ENCODE peak calls at places on chromosomes 11 and 22, in five cellular contexts. F is sigmoid colon, J is HCT116, X is NB4, L is A549. P is an unnamed sample.

GRCh38 chr11:26987726-26988125 is 6.2 kb upstream of the FIBIN start:
- DNase-seq in F (no peak), J (no peak), X (no peak), L (no peak), P (no peak)

GRCh38 chr11:124762077-124762623 is at the start of gene ESAM:
- DNase-seq in F (no peak), J (no peak), X (no peak), L (peak; percentile 17), P (no peak)

GRCh38 chr11:92556435-92556834 is 331.8 kb downstream of the FAT3 start:
- DNase-seq in F (no peak), J (no peak), X (peak; percentile 24), L (peak; percentile 7), P (no peak)

GRCh38 chr22:35459423-35459894 is 59.5 kb downstream of the MCM5 start:
- DNase-seq in F (no peak), J (no peak), X (no peak), L (no peak), P (no peak)

GRCh38 chr11:43578346-43579170 is 102.0 kb upstream of the HSD17B12 start:
- DNase-seq in F (no peak), J (no peak), X (peak; percentile 23), L (peak; percentile 37), P (peak; percentile 67)

GRCh38 chr22:19648419-19648929 is 65.8 kb upstream of the SEPTIN5 start:
- DNase-seq in F (no peak), J (peak; percentile 13), X (peak; percentile 37), L (no peak), P (no peak)

GRCh38 chr11:2483426-2483825 is 38.6 kb downstream of the KCNQ1 start:
- DNase-seq in F (no peak), J (no peak), X (no peak), L (no peak), P (no peak)

GRCh38 chr11:27875480-27876208 is 175.4 kb upstream of the BDNF start:
- DNase-seq in F (no peak), J (no peak), X (no peak), L (no peak), P (no peak)

GRCh38 chr22:27756212-27756660 is 45.3 kb downstream of the MN1 start:
- DNase-seq in F (no peak), J (no peak), X (no peak), L (no peak), P (no peak)

GRCh38 chr11:107785401-107785800 is 73.2 kb downstream of the SLC35F2 start:
- DNase-seq in F (no peak), J (no peak), X (no peak), L (no peak), P (no peak)

GRCh38 chr11:2612884-2613571 is 86.8 kb downstream of the KCNQ1OT1 start:
- DNase-seq in F (no peak), J (no peak), X (no peak), L (peak; percentile 78), P (no peak)

GRCh38 chr11:12862761-12863469 is 146.2 kb upstream of the RASSF10 start:
- DNase-seq in F (peak; percentile 82), J (no peak), X (no peak), L (peak; percentile 26), P (peak; percentile 29)

GRCh38 chr22:37314315-37315046 is 32.2 kb downstream of the CYTH4 start:
- DNase-seq in F (no peak), J (no peak), X (peak; percentile 79), L (no peak), P (no peak)

GRCh38 chr22:37316405-37316804 is 34.1 kb downstream of the CYTH4 start:
- DNase-seq in F (no peak), J (no peak), X (no peak), L (no peak), P (no peak)

GRCh38 chr22:37317698-37318210 is 35.4 kb downstream of the CYTH4 start:
- DNase-seq in F (no peak), J (no peak), X (no peak), L (no peak), P (no peak)

GRCh38 chr22:37318255-37319109 is 36.2 kb downstream of the CYTH4 start:
- DNase-seq in F (no peak), J (no peak), X (no peak), L (no peak), P (no peak)

DNA sequence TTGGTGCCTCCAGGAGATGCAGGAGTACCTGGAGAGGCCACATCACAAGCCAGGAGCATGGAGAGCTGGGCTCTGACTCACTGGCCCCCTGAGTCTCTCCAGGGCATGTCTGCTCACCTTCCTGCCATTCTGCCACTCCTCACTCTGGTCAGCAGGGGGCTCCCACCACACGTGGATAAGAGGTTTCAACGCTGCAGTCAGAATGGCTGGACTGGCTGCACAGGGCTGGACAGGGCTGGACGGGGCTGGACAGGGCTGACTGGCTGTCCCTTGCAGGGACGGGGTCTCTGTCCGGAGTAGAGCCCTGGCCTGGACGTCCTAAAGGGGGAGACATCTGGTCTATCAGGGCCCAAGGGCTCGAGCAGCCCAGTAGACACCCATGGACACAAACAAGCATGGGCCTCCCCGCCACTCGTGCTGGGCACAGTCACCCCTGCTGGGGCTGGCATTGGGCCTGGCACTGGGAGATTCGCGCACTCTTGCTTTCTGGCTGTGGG is 34.6 kb downstream of the CYTH4 start:
- DNase-seq in F (peak; percentile 86), J (peak; percentile 90), X (peak; percentile 82), L (peak; percentile 87), P (peak; percentile 82)
- TF ChIP-seq POLR2A in F (no peak), J (no peak), X (no peak), L (no peak), P (no peak)

GRCh38 chr22:23970816-23971482 is 3.3 kb downstream of the DDT start:
- DNase-seq in F (peak; percentile 38), J (no peak), X (peak; percentile 10), L (no peak), P (no peak)
- TF ChIP-seq POLR2A in F (no peak), J (no peak), X (no peak), L (no peak), P (no peak)

GRCh38 chr11:114060402-114061052 is 1.0 kb downstream of the ZBTB16 start:
- DNase-seq in F (peak; percentile 75), J (no peak), X (peak; percentile 71), L (no peak), P (no peak)

GRCh38 chr11:114059984-114060401 is 482 bp downstream of the ZBTB16 start:
- DNase-seq in F (peak; percentile 77), J (no peak), X (peak; percentile 85), L (peak; percentile 29), P (no peak)

GRCh38 chr11:114058026-114058706 is 1.3 kb upstream of the ZBTB16 start:
- DNase-seq in F (peak; percentile 84), J (no peak), X (no peak), L (no peak), P (no peak)

GRCh38 chr11:114058871-114059277 is 637 bp upstream of the ZBTB16 start:
- DNase-seq in F (peak; percentile 82), J (no peak), X (peak; percentile 45), L (no peak), P (no peak)

GRCh38 chr11:114059278-114059983 is at the start of gene ZBTB16:
- DNase-seq in F (peak; percentile 98), J (no peak), X (peak; percentile 94), L (no peak), P (no peak)
- TF ChIP-seq POLR2A in F (peak; percentile 91), J (no peak), X (peak; percentile 56), L (no peak), P (no peak)

GRCh38 chr11:85665756-85666155 is 827 bp upstream of the CREBZF start:
- DNase-seq in F (no peak), J (no peak), X (peak; percentile 39), L (no peak), P (no peak)

GRCh38 chr11:85663080-85663729 is 1.7 kb downstream of the CREBZF start:
- DNase-seq in F (no peak), J (no peak), X (peak; percentile 43), L (no peak), P (no peak)

GRCh38 chr11:85664561-85665481 is at the start of gene CREBZF:
- DNase-seq in F (peak; percentile 97), J (peak; percentile 87), X (peak; percentile 98), L (peak; percentile 97), P (peak; percentile 86)

GRCh38 chr11:85661972-85662664 is 2.8 kb downstream of the CREBZF start:
- DNase-seq in F (no peak), J (no peak), X (peak; percentile 29), L (no peak), P (no peak)

GRCh38 chr11:85663781-85664560 is 958 bp downstream of the CREBZF start:
- DNase-seq in F (peak; percentile 87), J (peak; percentile 48), X (peak; percentile 92), L (peak; percentile 76), P (peak; percentile 26)
- TF ChIP-seq POLR2A in F (no peak), J (no peak), X (peak; percentile 36), L (no peak), P (peak; percentile 9)

GRCh38 chr11:67492069-67492727 is 9.4 kb downstream of the AIP start:
- DNase-seq in F (no peak), J (no peak), X (no peak), L (no peak), P (no peak)

GRCh38 chr11:67489203-67489859 is 6.5 kb downstream of the AIP start:
- DNase-seq in F (no peak), J (no peak), X (no peak), L (no peak), P (no peak)

GRCh38 chr11:67491276-67492068 is 8.6 kb downstream of the AIP start:
- DNase-seq in F (no peak), J (no peak), X (no peak), L (no peak), P (no peak)

GRCh38 chr11:67489860-67490726 is 7.3 kb downstream of the AIP start:
- DNase-seq in F (no peak), J (no peak), X (no peak), L (no peak), P (no peak)

GRCh38 chr11:67490727-67491065 is 7.9 kb downstream of the AIP start:
- DNase-seq in F (no peak), J (no peak), X (no peak), L (no peak), P (no peak)
- TF ChIP-seq POLR2A in F (no peak), J (no peak), X (peak; percentile 7), L (no peak), P (no peak)

DNA sequence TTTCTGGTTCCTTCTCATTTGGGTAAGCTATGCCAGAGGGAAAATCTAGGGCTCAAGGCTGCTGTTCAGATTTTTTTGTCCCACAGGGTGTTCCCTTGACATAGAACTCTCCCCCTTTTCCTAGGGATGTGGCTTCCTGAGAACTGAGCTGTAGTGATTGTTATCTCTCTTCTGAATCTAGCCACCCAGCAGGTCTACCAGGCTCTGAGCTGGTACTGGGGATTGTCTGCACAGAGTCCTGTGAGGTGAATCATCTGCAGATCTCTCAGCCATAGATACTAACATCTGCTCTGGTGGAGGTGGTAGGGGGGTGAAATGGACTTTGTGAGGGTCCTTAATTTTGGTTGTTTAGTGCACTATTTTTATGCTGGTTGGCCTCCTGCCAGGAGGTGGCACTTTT is 167.3 kb upstream of the PGR start:
- DNase-seq in F (no peak), J (no peak), X (no peak), L (no peak), P (no peak)
- TF ChIP-seq POLR2A in F (no peak), J (no peak), X (no peak), L (no peak), P (no peak)

GRCh38 chr22:23200896-23201295 is 20.6 kb downstream of the BCR start:
- DNase-seq in F (no peak), J (no peak), X (no peak), L (no peak), P (no peak)
- TF ChIP-seq POLR2A in F (no peak), J (no peak), X (no peak), L (no peak), P (no peak)

P was measured in H54.